ENCODE peak calls at places on chromosomes 2 and 18, in eight cellular contexts. J is GM06990, V is right lobe of liver, T is tibial artery, F is astrocyte, S is tibial nerve, Q is dorsolateral prefrontal cortex, N is endothelial cell of umbilical vein. M is an unnamed sample. For H3K27me3, the result is how much of the 10 kb centered on the place peaks cover.

GRCh38 chr2:138780451-138780880 is 276 bp upstream of the NXPH2 start:
- DNase-seq in J (peak), V (no peak), T (no peak), F (no peak), S (no peak), Q (no peak), N (no peak), M (no peak)

GRCh38 chr18:56556907-56557306 is 81.5 kb downstream of the TXNL1 start:
- DNase-seq in J (no peak), V (no peak), T (no peak), F (no peak), S (no peak), Q (no peak), N (no peak), M (no peak)

GRCh38 chr2:134207589-134208209 is 46.2 kb upstream of the MGAT5 start:
- DNase-seq in J (no peak), V (peak), T (no peak), F (no peak), S (peak), Q (no peak), N (peak), M (peak)

GRCh38 chr2:155412599-155412998 is 714.1 kb downstream of the KCNJ3 start:
- DNase-seq in J (peak), V (no peak), T (no peak), F (no peak), S (no peak), Q (no peak), N (no peak), M (no peak)

GRCh38 chr2:204486855-204487254 is 58.4 kb upstream of the PARD3B start:
- DNase-seq in J (no peak), V (no peak), T (no peak), F (peak), S (no peak), Q (no peak), N (no peak), M (no peak)

GRCh38 chr2:64595397-64596160 is 58.1 kb downstream of the SERTAD2 start:
- DNase-seq in J (no peak), V (no peak), T (no peak), F (peak), S (no peak), Q (no peak), N (no peak), M (no peak)

GRCh38 chr18:68660355-68661183 is 54.3 kb downstream of the TMX3 start:
- DNase-seq in J (no peak), V (no peak), T (no peak), F (peak), S (no peak), Q (no peak), N (peak), M (no peak)

GRCh38 chr2:232219932-232220331 is 158.6 kb upstream of the ALPP start:
- DNase-seq in J (no peak), V (no peak), T (no peak), F (no peak), S (no peak), Q (no peak), N (no peak), M (no peak)

GRCh38 chr2:226251661-226252060 is 548.0 kb downstream of the IRS1 start:
- DNase-seq in J (no peak), V (no peak), T (no peak), F (no peak), S (no peak), Q (no peak), N (no peak), M (no peak)

GRCh38 chr2:149622343-149622742 is 34.8 kb upstream of the MMADHC start:
- DNase-seq in J (no peak), V (no peak), T (no peak), F (no peak), S (no peak), Q (no peak), N (no peak), M (no peak)

GRCh38 chr2:161170917-161171594 is 10.8 kb downstream of the TANK start:
- DNase-seq in J (no peak), V (no peak), T (no peak), F (peak), S (no peak), Q (no peak), N (no peak), M (no peak)

GRCh38 chr2:190664240-190664639 is 15.4 kb downstream of the NAB1 start:
- DNase-seq in J (no peak), V (no peak), T (no peak), F (peak), S (no peak), Q (no peak), N (no peak), M (no peak)

GRCh38 chr2:141035846-141036420 is 1094.9 kb downstream of the LRP1B start:
- DNase-seq in J (no peak), V (no peak), T (no peak), F (no peak), S (no peak), Q (no peak), N (no peak), M (no peak)

GRCh38 chr2:180872256-180872655 is 108.1 kb upstream of the UBE2E3 start:
- DNase-seq in J (no peak), V (no peak), T (no peak), F (peak), S (no peak), Q (no peak), N (no peak), M (no peak)

GRCh38 chr18:939167-939566 is 34.5 kb downstream of the ADCYAP1 start:
- DNase-seq in J (no peak), V (no peak), T (no peak), F (peak), S (no peak), Q (no peak), N (no peak), M (no peak)

GRCh38 chr2:27407798-27408491 is 1.4 kb downstream of the PPM1G start:
- DNase-seq in J (no peak), V (no peak), T (no peak), F (peak), S (no peak), Q (no peak), N (peak), M (peak)

GRCh38 chr2:63903003-63903402 is 61.3 kb downstream of the UGP2 start:
- DNase-seq in J (peak), V (no peak), T (no peak), F (peak), S (no peak), Q (no peak), N (no peak), M (no peak)

GRCh38 chr2:207149253-207150213 is 16.2 kb downstream of the KLF7 start:
- DNase-seq in J (no peak), V (no peak), T (no peak), F (peak), S (no peak), Q (no peak), N (peak), M (no peak)

GRCh38 chr2:120389036-120389391 is 43.1 kb downstream of the INHBB start:
- DNase-seq in J (no peak), V (peak), T (no peak), F (no peak), S (no peak), Q (peak), N (no peak), M (peak)

GRCh38 chr2:149863227-149863626 is 275.7 kb upstream of the MMADHC start:
- DNase-seq in J (no peak), V (no peak), T (no peak), F (no peak), S (no peak), Q (no peak), N (no peak), M (no peak)

GRCh38 chr2:8440029-8440778 is 241.7 kb upstream of the ID2 start:
- DNase-seq in J (no peak), V (no peak), T (no peak), F (no peak), S (no peak), Q (no peak), N (no peak), M (peak)

GRCh38 chr2:154386186-154386585 is 312.3 kb upstream of the KCNJ3 start:
- DNase-seq in J (no peak), V (no peak), T (no peak), F (no peak), S (no peak), Q (no peak), N (no peak), M (no peak)

GRCh38 chr2:19351499-19351898 is 6.9 kb downstream of the OSR1 start:
- DNase-seq in J (no peak), V (no peak), T (no peak), F (no peak), S (no peak), Q (no peak), N (no peak), M (no peak)

GRCh38 chr2:19349911-19350677 is 8.3 kb downstream of the OSR1 start:
- DNase-seq in J (peak), V (peak), T (peak), F (peak), S (no peak), Q (peak), N (peak), M (peak)

GRCh38 chr2:19348692-19349091 is 9.7 kb downstream of the OSR1 start:
- DNase-seq in J (no peak), V (no peak), T (no peak), F (no peak), S (no peak), Q (no peak), N (no peak), M (no peak)

GRCh38 chr2:19351914-19352697 is 6.3 kb downstream of the OSR1 start:
- DNase-seq in J (no peak), V (no peak), T (no peak), F (no peak), S (no peak), Q (no peak), N (no peak), M (no peak)

DNA sequence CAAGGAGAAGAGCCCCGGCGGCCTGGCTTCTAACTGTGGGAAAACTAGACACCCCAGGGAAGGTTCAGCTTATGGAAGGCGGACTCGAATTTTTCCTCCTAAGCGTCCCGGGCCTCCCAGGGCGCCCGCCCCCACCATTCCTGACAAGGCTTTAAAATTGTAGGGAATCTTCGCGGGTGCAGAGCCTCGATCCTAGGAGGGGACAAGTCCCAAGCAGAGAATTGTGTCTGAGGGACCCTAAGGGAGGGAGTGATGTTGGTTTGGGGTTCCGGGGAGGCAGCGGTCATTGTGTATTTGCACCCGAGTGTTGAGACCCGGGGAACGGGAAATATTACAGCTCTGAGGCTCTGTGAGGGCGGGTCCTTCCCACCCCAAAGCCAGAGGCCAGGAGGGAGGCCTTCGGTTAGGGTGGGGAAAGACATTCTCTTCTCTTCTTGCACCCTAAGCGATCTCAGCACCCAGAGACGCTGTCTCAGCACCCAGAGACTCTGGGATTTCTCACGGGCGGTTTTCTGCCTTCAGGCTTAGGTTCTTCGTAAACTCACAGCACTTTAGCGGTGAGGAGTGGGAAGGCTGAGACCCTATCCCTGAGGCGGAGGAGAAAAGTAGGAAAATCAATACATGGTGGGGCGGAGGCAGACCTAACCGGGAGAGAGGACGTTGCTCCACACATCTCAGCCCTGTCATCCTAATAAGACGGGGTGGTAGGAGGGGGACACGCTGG is 7.6 kb downstream of the OSR1 start:
- DNase-seq in J (no peak), V (no peak), T (no peak), F (no peak), S (no peak), Q (no peak), N (no peak), M (no peak)
- H3K27me3 ChIP-seq in J (under half), V (under half), T (under half), F (under half), S (half or more), Q (under half), N (under half), M (under half)

GRCh38 chr18:42536442-42536841 is 579.0 kb downstream of the RIT2 start:
- DNase-seq in J (no peak), V (no peak), T (no peak), F (no peak), S (no peak), Q (no peak), N (no peak), M (no peak)

GRCh38 chr18:42533010-42533409 is 578.0 kb downstream of the PIK3C3 start:
- DNase-seq in J (no peak), V (no peak), T (no peak), F (no peak), S (no peak), Q (no peak), N (no peak), M (no peak)

GRCh38 chr18:42532119-42532518 is 577.1 kb downstream of the PIK3C3 start:
- DNase-seq in J (no peak), V (no peak), T (no peak), F (no peak), S (no peak), Q (no peak), N (no peak), M (no peak)

DNA sequence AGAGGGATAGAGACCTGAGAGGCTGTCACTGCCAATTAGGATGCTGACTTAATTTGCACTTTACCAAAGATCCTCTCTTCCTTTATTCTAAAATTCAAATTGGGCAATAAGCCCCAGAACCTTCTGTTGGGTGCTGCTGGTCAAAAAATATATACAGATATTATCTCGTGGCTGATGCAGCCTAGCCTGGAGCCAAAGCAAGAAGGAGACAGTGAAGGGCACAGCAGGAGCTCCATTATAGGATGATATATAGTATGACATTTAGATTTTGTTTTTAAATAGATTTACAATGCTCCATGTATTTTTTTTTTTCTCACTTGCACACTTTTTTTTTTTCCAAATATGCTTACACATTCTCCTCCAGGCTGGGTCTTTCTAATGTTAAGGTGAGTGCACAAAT is 579.3 kb downstream of the PIK3C3 start:
- DNase-seq in J (no peak), V (no peak), T (no peak), F (no peak), S (no peak), Q (no peak), N (no peak), M (no peak)
- H3K27me3 ChIP-seq in J (under half), V (under half), T (under half), F (under half), S (under half), Q (under half), N (under half), M (under half)

GRCh38 chr2:7194950-7195349 is 277.7 kb downstream of the RNF144A start:
- DNase-seq in J (no peak), V (no peak), T (no peak), F (no peak), S (no peak), Q (no peak), N (no peak), M (no peak)

GRCh38 chr2:7190587-7191320 is 273.5 kb downstream of the RNF144A start:
- DNase-seq in J (no peak), V (no peak), T (no peak), F (peak), S (no peak), Q (no peak), N (no peak), M (no peak)

GRCh38 chr2:7193457-7193856 is 276.2 kb downstream of the RNF144A start:
- DNase-seq in J (no peak), V (no peak), T (no peak), F (no peak), S (no peak), Q (no peak), N (no peak), M (no peak)

GRCh38 chr2:7191927-7192326 is 274.7 kb downstream of the RNF144A start:
- DNase-seq in J (no peak), V (no peak), T (no peak), F (peak), S (no peak), Q (no peak), N (peak), M (no peak)

GRCh38 chr2:7189106-7189505 is 271.9 kb downstream of the RNF144A start:
- DNase-seq in J (no peak), V (no peak), T (no peak), F (no peak), S (no peak), Q (no peak), N (no peak), M (no peak)
- H3K27me3 ChIP-seq in J (under half), V (under half), T (under half), F (under half), S (under half), Q (under half), N (under half), M (under half)

GRCh38 chr2:238717084-238717483 is 130.8 kb upstream of the TWIST2 start:
- DNase-seq in J (no peak), V (peak), T (no peak), F (no peak), S (no peak), Q (no peak), N (no peak), M (no peak)

GRCh38 chr2:238719641-238720040 is 128.2 kb upstream of the TWIST2 start:
- DNase-seq in J (no peak), V (peak), T (peak), F (no peak), S (no peak), Q (no peak), N (no peak), M (no peak)

GRCh38 chr2:238722181-238722580 is 125.7 kb upstream of the TWIST2 start:
- DNase-seq in J (no peak), V (no peak), T (no peak), F (no peak), S (no peak), Q (no peak), N (no peak), M (no peak)

GRCh38 chr2:238722883-238723282 is 125.0 kb upstream of the TWIST2 start:
- DNase-seq in J (no peak), V (no peak), T (no peak), F (no peak), S (no peak), Q (no peak), N (no peak), M (no peak)

GRCh38 chr2:238720232-238720672 is 127.6 kb upstream of the TWIST2 start:
- DNase-seq in J (no peak), V (peak), T (peak), F (no peak), S (peak), Q (no peak), N (peak), M (peak)
- H3K27me3 ChIP-seq in J (under half), V (under half), T (under half), F (under half), S (under half), Q (under half), N (under half), M (under half)

DNA sequence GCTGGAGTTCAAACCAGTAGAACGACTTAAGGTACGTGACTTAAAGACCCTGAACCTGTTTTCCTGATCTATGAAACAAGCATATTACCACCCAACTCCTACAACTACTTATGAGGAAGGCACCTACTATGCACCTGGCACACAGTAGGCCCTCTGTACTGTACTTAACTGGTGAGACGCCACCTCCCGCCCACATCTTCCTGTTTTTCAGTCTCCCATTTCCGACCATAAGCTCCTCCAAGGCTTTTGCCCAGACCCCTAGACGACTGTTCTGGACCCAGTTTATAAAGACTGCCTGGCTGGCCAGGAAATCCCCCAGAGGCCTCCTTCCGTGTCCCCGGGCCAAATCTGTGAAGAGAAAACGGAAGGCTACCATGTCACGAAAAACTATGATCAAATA is 1.5 kb downstream of the GALNT14 start:
- DNase-seq in J (no peak), V (no peak), T (no peak), F (no peak), S (no peak), Q (no peak), N (no peak), M (no peak)
- H3K27me3 ChIP-seq in J (under half), V (under half), T (under half), F (under half), S (half or more), Q (under half), N (under half), M (under half)

DNA sequence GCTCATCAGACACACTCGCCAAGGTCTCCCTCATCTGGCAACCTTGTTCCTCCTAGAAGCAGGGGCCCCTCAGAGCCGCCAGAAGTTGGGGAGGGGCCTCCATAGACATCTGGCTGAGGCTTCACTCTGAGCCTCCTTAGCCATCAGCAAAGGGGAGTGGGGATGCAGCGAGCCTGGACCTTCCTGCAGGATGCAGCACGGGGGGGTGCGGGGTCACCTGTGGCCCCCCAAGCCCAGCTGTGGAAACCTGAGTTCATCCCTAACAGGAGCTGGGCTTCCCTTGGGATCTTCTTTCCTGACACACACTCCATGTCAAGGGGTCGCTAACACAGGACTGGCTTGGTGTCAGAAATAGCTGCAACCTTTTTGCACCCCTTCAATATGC is 174.7 kb downstream of the RTP5 start:
- DNase-seq in J (no peak), V (no peak), T (no peak), F (no peak), S (no peak), Q (no peak), N (no peak), M (no peak)
- H3K27me3 ChIP-seq in J (under half), V (under half), T (under half), F (under half), S (under half), Q (under half), N (under half), M (under half)

GRCh38 chr2:222299926-222300724 is 1.3 kb upstream of the PAX3 start:
- DNase-seq in J (no peak), V (no peak), T (no peak), F (no peak), S (no peak), Q (no peak), N (no peak), M (no peak)
- H3K27me3 ChIP-seq in J (under half), V (under half), T (under half), F (half or more), S (half or more), Q (half or more), N (half or more), M (under half)

DNA sequence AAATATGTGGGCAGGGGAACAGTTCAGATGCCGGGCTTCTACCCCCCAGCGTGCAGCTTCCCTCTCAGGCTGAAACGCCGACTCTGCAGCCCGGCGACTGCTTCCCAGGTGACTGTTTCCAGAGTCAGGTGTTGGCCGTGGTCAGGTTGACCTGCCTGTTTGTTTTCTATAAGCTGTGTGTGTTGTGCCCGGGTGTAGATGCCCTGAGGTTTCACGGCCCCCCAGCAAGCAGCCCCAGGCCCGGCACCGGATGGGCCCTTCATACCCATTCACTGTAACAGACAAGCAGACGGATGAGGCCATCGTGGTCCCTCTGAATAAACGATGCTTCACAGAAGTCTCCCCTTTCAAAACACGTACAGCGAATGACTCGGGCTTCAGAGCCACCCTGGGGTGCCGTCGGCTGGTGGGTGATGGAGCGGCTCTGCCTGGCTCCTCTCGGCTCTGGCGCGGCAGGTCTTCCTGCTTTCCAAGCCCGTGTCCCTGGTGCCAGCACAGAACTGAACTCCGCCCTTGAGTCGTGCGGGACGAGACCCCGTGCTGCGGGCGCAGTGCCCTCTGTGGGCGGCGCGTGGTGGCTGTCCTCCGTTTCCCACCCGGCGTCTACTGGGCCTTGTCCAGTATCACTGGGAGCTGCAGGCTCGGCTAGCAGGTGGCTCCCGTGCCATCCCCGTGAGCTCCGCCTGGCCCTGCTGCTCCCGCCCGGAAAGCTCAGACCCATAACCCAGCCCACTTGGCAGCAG is 15.0 kb upstream of the KCNG2 start:
- DNase-seq in J (no peak), V (peak), T (no peak), F (no peak), S (no peak), Q (peak), N (no peak), M (no peak)
- H3K27me3 ChIP-seq in J (under half), V (under half), T (under half), F (under half), S (under half), Q (under half), N (under half), M (under half)

M was measured in Caco-2.